ENCODE peak calls at places on chromosome 14, in ten cellular contexts. One of them, this sample, is unnamed.

GRCh38 chr14:50231475-50232275 is at the start of gene SOS2:
- DNase-seq in HT1080: peak
- DNase-seq in frontal cortex: peak
- DNase-seq in AG20443: peak
- DNase-seq in nephron progenitor cell: peak
- DNase-seq in EL: peak
- DNase-seq in NCI-H2171 treated with DMSO at 0.1 percent for 48 hours: peak
- DNase-seq in Caki2: peak
- DNase-seq in AG10803: peak
- DNase-seq in GM23248: peak
- DNase-seq in this sample: peak

GRCh38 chr14:99025418-99025817 is 246.6 kb downstream of the BCL11B start:
- DNase-seq in HT1080: no peak
- DNase-seq in frontal cortex: no peak
- DNase-seq in AG20443: no peak
- DNase-seq in nephron progenitor cell: no peak
- DNase-seq in EL: no peak
- DNase-seq in NCI-H2171 treated with DMSO at 0.1 percent for 48 hours: no peak
- DNase-seq in Caki2: no peak
- DNase-seq in AG10803: no peak
- DNase-seq in GM23248: no peak
- DNase-seq in this sample: no peak

GRCh38 chr14:68522510-68523325 is 270.1 kb downstream of the ZFP36L1 start:
- DNase-seq in HT1080: no peak
- DNase-seq in frontal cortex: no peak
- DNase-seq in AG20443: no peak
- DNase-seq in nephron progenitor cell: no peak
- DNase-seq in EL: no peak
- DNase-seq in NCI-H2171 treated with DMSO at 0.1 percent for 48 hours: peak
- DNase-seq in Caki2: no peak
- DNase-seq in AG10803: peak
- DNase-seq in GM23248: peak
- DNase-seq in this sample: no peak

GRCh38 chr14:81400202-81400678 is at the start of gene STON2:
- DNase-seq in HT1080: peak
- DNase-seq in frontal cortex: no peak
- DNase-seq in AG20443: peak
- DNase-seq in nephron progenitor cell: no peak
- DNase-seq in EL: peak
- DNase-seq in NCI-H2171 treated with DMSO at 0.1 percent for 48 hours: peak
- DNase-seq in Caki2: peak
- DNase-seq in AG10803: peak
- DNase-seq in GM23248: peak
- DNase-seq in this sample: peak

GRCh38 chr14:55077155-55077554 is 25.7 kb downstream of the MAPK1IP1L start:
- DNase-seq in HT1080: peak
- DNase-seq in frontal cortex: no peak
- DNase-seq in AG20443: peak
- DNase-seq in nephron progenitor cell: no peak
- DNase-seq in EL: no peak
- DNase-seq in NCI-H2171 treated with DMSO at 0.1 percent for 48 hours: no peak
- DNase-seq in Caki2: peak
- DNase-seq in AG10803: peak
- DNase-seq in GM23248: peak
- DNase-seq in this sample: peak

GRCh38 chr14:37900582-37900981 is 305.2 kb downstream of the TTC6 start:
- DNase-seq in HT1080: no peak
- DNase-seq in frontal cortex: no peak
- DNase-seq in AG20443: no peak
- DNase-seq in nephron progenitor cell: no peak
- DNase-seq in EL: no peak
- DNase-seq in NCI-H2171 treated with DMSO at 0.1 percent for 48 hours: no peak
- DNase-seq in Caki2: no peak
- DNase-seq in AG10803: no peak
- DNase-seq in GM23248: no peak
- DNase-seq in this sample: no peak

GRCh38 chr14:29529418-29529817 is 398.2 kb downstream of the PRKD1 start:
- DNase-seq in HT1080: no peak
- DNase-seq in frontal cortex: no peak
- DNase-seq in AG20443: no peak
- DNase-seq in nephron progenitor cell: peak
- DNase-seq in EL: peak
- DNase-seq in NCI-H2171 treated with DMSO at 0.1 percent for 48 hours: peak
- DNase-seq in Caki2: no peak
- DNase-seq in AG10803: no peak
- DNase-seq in GM23248: peak
- DNase-seq in this sample: no peak

GRCh38 chr14:54387328-54387727 is 9.5 kb upstream of the CDKN3 start:
- DNase-seq in HT1080: no peak
- DNase-seq in frontal cortex: no peak
- DNase-seq in AG20443: no peak
- DNase-seq in nephron progenitor cell: no peak
- DNase-seq in EL: no peak
- DNase-seq in NCI-H2171 treated with DMSO at 0.1 percent for 48 hours: no peak
- DNase-seq in Caki2: no peak
- DNase-seq in AG10803: no peak
- DNase-seq in GM23248: no peak
- DNase-seq in this sample: peak

GRCh38 chr14:90168425-90169105 is 87.8 kb upstream of the PSMC1 start:
- DNase-seq in HT1080: peak
- DNase-seq in frontal cortex: no peak
- DNase-seq in AG20443: peak
- DNase-seq in nephron progenitor cell: no peak
- DNase-seq in EL: peak
- DNase-seq in NCI-H2171 treated with DMSO at 0.1 percent for 48 hours: no peak
- DNase-seq in Caki2: no peak
- DNase-seq in AG10803: peak
- DNase-seq in GM23248: peak
- DNase-seq in this sample: no peak

GRCh38 chr14:88554458-88555286 is at the start of gene PTPN21:
- DNase-seq in HT1080: peak
- DNase-seq in frontal cortex: peak
- DNase-seq in AG20443: peak
- DNase-seq in nephron progenitor cell: peak
- DNase-seq in EL: peak
- DNase-seq in NCI-H2171 treated with DMSO at 0.1 percent for 48 hours: peak
- DNase-seq in Caki2: peak
- DNase-seq in AG10803: peak
- DNase-seq in GM23248: peak
- DNase-seq in this sample: peak

GRCh38 chr14:75279153-75279738 is 618 bp downstream of the FOS start:
- DNase-seq in HT1080: no peak
- DNase-seq in frontal cortex: peak
- DNase-seq in AG20443: peak
- DNase-seq in nephron progenitor cell: peak
- DNase-seq in EL: peak
- DNase-seq in NCI-H2171 treated with DMSO at 0.1 percent for 48 hours: peak
- DNase-seq in Caki2: peak
- DNase-seq in AG10803: peak
- DNase-seq in GM23248: peak
- DNase-seq in this sample: peak

GRCh38 chr14:23895480-23895879 is 58.1 kb upstream of the DHRS4 start:
- DNase-seq in HT1080: no peak
- DNase-seq in frontal cortex: no peak
- DNase-seq in AG20443: peak
- DNase-seq in nephron progenitor cell: no peak
- DNase-seq in EL: no peak
- DNase-seq in NCI-H2171 treated with DMSO at 0.1 percent for 48 hours: peak
- DNase-seq in Caki2: no peak
- DNase-seq in AG10803: no peak
- DNase-seq in GM23248: peak
- DNase-seq in this sample: peak